ENCODE peak calls at places on chromosome 5, in six cellular contexts. A is hepatocyte, E is CD14-positive monocyte, Q is IMR-90, G is substantia nigra, R is H54. B is an unnamed sample.

GRCh38 chr5:179865471-179866240 is 7.0 kb upstream of the MRNIP start:
- DNase-seq in E (peak; percentile 35), A (no peak), R (no peak), Q (no peak), G (peak; percentile 17), B (no peak)

GRCh38 chr5:172550096-172550765 is 90.8 kb upstream of the NEURL1B start:
- DNase-seq in R (no peak), G (no peak), E (no peak), A (no peak), Q (no peak), B (no peak)

GRCh38 chr5:141135030-141135717 is at the start of gene PCDHB5:
- DNase-seq in A (peak; percentile 36), E (no peak), Q (no peak), G (no peak), R (peak; percentile 35), B (peak; percentile 70)

GRCh38 chr5:88765798-88766197 is 117.2 kb downstream of the MEF2C start:
- DNase-seq in G (no peak), Q (no peak), R (no peak), A (no peak), E (no peak), B (no peak)

GRCh38 chr5:23013395-23013994 is 160.4 kb upstream of the CDH12 start:
- DNase-seq in G (no peak), A (no peak), E (no peak), R (no peak), Q (no peak), B (no peak)

GRCh38 chr5:14908195-14908594 is 36.6 kb upstream of the ANKH start:
- DNase-seq in A (no peak), Q (peak; percentile 23), G (no peak), E (no peak), R (no peak), B (no peak)

GRCh38 chr5:135497971-135498661 is 37.6 kb downstream of the NEUROG1 start:
- DNase-seq in Q (no peak), R (no peak), E (no peak), G (no peak), A (no peak), B (peak; percentile 36)

GRCh38 chr5:159735749-159736660 is 180.3 kb upstream of the ADRA1B start:
- DNase-seq in Q (no peak), R (no peak), E (no peak), G (no peak), A (peak; percentile 18), B (no peak)

GRCh38 chr5:135508496-135509005 is 27.2 kb downstream of the NEUROG1 start:
- DNase-seq in E (no peak), G (no peak), Q (no peak), R (no peak), A (no peak), B (peak; percentile 33)

GRCh38 chr5:61758711-61759110 is 426.7 kb downstream of the ZSWIM6 start:
- DNase-seq in R (no peak), E (no peak), G (no peak), A (no peak), Q (no peak), B (no peak)

GRCh38 chr5:80408475-80408875 is 611 bp downstream of the ZFYVE16 start:
- DNase-seq in R (peak; percentile 26), E (peak; percentile 70), G (no peak), A (peak; percentile 84), Q (peak; percentile 38), B (peak; percentile 84)

GRCh38 chr5:132483101-132483500 is 7.5 kb downstream of the IRF1 start:
- DNase-seq in Q (no peak), A (no peak), R (no peak), G (no peak), E (peak; percentile 16), B (no peak)

GRCh38 chr5:112960316-112960715 is 16.3 kb upstream of the DCP2 start:
- DNase-seq in R (no peak), Q (no peak), G (no peak), A (no peak), E (no peak), B (no peak)

GRCh38 chr5:131589510-131590348 is 45.3 kb downstream of the RAPGEF6 start:
- DNase-seq in A (peak; percentile 76), G (no peak), Q (peak; percentile 74), R (peak; percentile 29), E (no peak), B (peak; percentile 28)

GRCh38 chr5:145587308-145588071 is 247.7 kb downstream of the PRELID2 start:
- DNase-seq in G (no peak), R (peak; percentile 23), Q (peak; percentile 93), E (no peak), A (peak; percentile 78), B (no peak)

GRCh38 chr5:8884029-8884428 is 661.8 kb downstream of the SEMA5A start:
- DNase-seq in A (no peak), E (no peak), R (no peak), Q (no peak), G (no peak), B (no peak)

B was measured in glutamatergic neuron.